ENCODE peak calls at places on chromosomes 13 and 19, in eight cellular contexts. L is WERI-Rb-1, E is fibroblast of lung, T is GM23338, X is upper lobe of left lung, O is brain microvascular endothelial cell, R is Caco-2, H is tibial artery. K is an unnamed sample. For H3K27me3, the result is how much of the 10 kb centered on the place peaks cover.

GRCh38 chr19:17553256-17553655 is 2.2 kb upstream of the COLGALT1 start:
- DNase-seq in L (no peak), E (peak), T (peak), X (no peak), O (peak), R (no peak), H (peak), K (peak)

GRCh38 chr13:87884874-87885273 is 213.7 kb downstream of the SLITRK5 start:
- DNase-seq in L (no peak), E (peak), T (peak), X (no peak), O (no peak), R (no peak), H (no peak), K (no peak)

GRCh38 chr19:54477650-54478049 is 4.6 kb upstream of the CDC42EP5 start:
- DNase-seq in L (no peak), E (no peak), T (no peak), X (no peak), O (no peak), R (no peak), H (no peak), K (no peak)

GRCh38 chr19:4984448-4984990 is 15.6 kb downstream of the KDM4B start:
- DNase-seq in L (no peak), E (no peak), T (no peak), X (no peak), O (no peak), R (no peak), H (no peak), K (no peak)

GRCh38 chr19:49355890-49356289 is 6.3 kb downstream of the TEAD2 start:
- DNase-seq in L (no peak), E (no peak), T (no peak), X (peak), O (no peak), R (no peak), H (no peak), K (no peak)

GRCh38 chr13:103395140-103395539 is 328.9 kb upstream of the SLC10A2 start:
- DNase-seq in L (no peak), E (no peak), T (no peak), X (no peak), O (no peak), R (no peak), H (no peak), K (no peak)

GRCh38 chr13:111874981-111875380 is 192.0 kb upstream of the SOX1 start:
- DNase-seq in L (no peak), E (no peak), T (no peak), X (no peak), O (no peak), R (no peak), H (peak), K (no peak)

GRCh38 chr19:14400913-14401312 is 18.2 kb downstream of the DDX39A start:
- DNase-seq in L (no peak), E (peak), T (no peak), X (no peak), O (peak), R (no peak), H (no peak), K (no peak)

GRCh38 chr19:55197531-55197930 is 11.8 kb downstream of the PTPRH start:
- DNase-seq in L (no peak), E (no peak), T (peak), X (no peak), O (no peak), R (no peak), H (no peak), K (no peak)

GRCh38 chr13:66508153-66508909 is 721.8 kb downstream of the PCDH9 start:
- DNase-seq in L (no peak), E (peak), T (no peak), X (no peak), O (no peak), R (no peak), H (no peak), K (no peak)

GRCh38 chr19:18279516-18280246 is 1.7 kb downstream of the JUND start:
- DNase-seq in L (peak), E (peak), T (peak), X (peak), O (peak), R (peak), H (peak), K (peak)

GRCh38 chr13:105105471-105105870 is 1430.0 kb downstream of the EFNB2 start:
- DNase-seq in L (no peak), E (no peak), T (peak), X (no peak), O (no peak), R (no peak), H (no peak), K (no peak)

GRCh38 chr13:68588623-68589022 is 1358.5 kb upstream of the PCDH9 start:
- DNase-seq in L (no peak), E (no peak), T (no peak), X (no peak), O (no peak), R (no peak), H (no peak), K (no peak)

GRCh38 chr13:70370924-70371323 is 262.7 kb upstream of the KLHL1 start:
- DNase-seq in L (no peak), E (no peak), T (peak), X (no peak), O (no peak), R (no peak), H (no peak), K (no peak)

GRCh38 chr13:98199480-98199879 is 22.4 kb upstream of the RNF113B start:
- DNase-seq in L (no peak), E (no peak), T (peak), X (no peak), O (no peak), R (no peak), H (no peak), K (no peak)

GRCh38 chr13:80339841-80340642 is 884 bp downstream of the SPRY2 start:
- DNase-seq in L (peak), E (peak), T (peak), X (peak), O (peak), R (peak), H (peak), K (no peak)

GRCh38 chr19:47430041-47430802 is 10.9 kb upstream of the MEIS3 start:
- DNase-seq in L (no peak), E (peak), T (peak), X (peak), O (no peak), R (no peak), H (no peak), K (no peak)

GRCh38 chr13:46211521-46212351 is at the start of gene LRRC63:
- DNase-seq in L (peak), E (peak), T (peak), X (peak), O (peak), R (peak), H (peak), K (no peak)

GRCh38 chr19:29255912-29256311 is 43.0 kb upstream of the UQCRFS1 start:
- DNase-seq in L (no peak), E (no peak), T (no peak), X (no peak), O (no peak), R (no peak), H (no peak), K (no peak)

GRCh38 chr19:18202759-18203407 is 959 bp downstream of the RAB3A start:
- DNase-seq in L (peak), E (no peak), T (peak), X (peak), O (no peak), R (peak), H (no peak), K (no peak)

GRCh38 chr19:45103200-45103624 is 10.2 kb downstream of the PPP1R37 start:
- DNase-seq in L (no peak), E (no peak), T (no peak), X (no peak), O (no peak), R (no peak), H (no peak), K (no peak)

GRCh38 chr19:30357580-30357954 is 14.6 kb upstream of the ZNF536 start:
- DNase-seq in L (no peak), E (no peak), T (no peak), X (no peak), O (no peak), R (no peak), H (no peak), K (no peak)

GRCh38 chr13:109281823-109282239 is 504.6 kb downstream of the IRS2 start:
- DNase-seq in L (no peak), E (peak), T (no peak), X (peak), O (no peak), R (no peak), H (no peak), K (no peak)

GRCh38 chr19:46355234-46355990 is 8.5 kb downstream of the PPP5C start:
- DNase-seq in L (no peak), E (no peak), T (no peak), X (no peak), O (no peak), R (peak), H (peak), K (no peak)

GRCh38 chr19:32910874-32911273 is 41.3 kb upstream of the SLC7A9 start:
- DNase-seq in L (no peak), E (no peak), T (no peak), X (no peak), O (no peak), R (no peak), H (no peak), K (no peak)

GRCh38 chr13:86684402-86684801 is 885.2 kb upstream of the SLITRK6 start:
- DNase-seq in L (no peak), E (peak), T (no peak), X (no peak), O (no peak), R (no peak), H (no peak), K (no peak)

GRCh38 chr19:35716735-35716984 is 1.1 kb upstream of the KMT2B start:
- DNase-seq in L (no peak), E (no peak), T (no peak), X (no peak), O (no peak), R (no peak), H (peak), K (no peak)

GRCh38 chr19:48401277-48401676 is 7.8 kb downstream of the GRIN2D start:
- DNase-seq in L (no peak), E (no peak), T (peak), X (no peak), O (no peak), R (no peak), H (no peak), K (no peak)

GRCh38 chr13:36057041-36057440 is 74.1 kb downstream of the DCLK1 start:
- DNase-seq in L (no peak), E (peak), T (peak), X (no peak), O (peak), R (no peak), H (no peak), K (no peak)

GRCh38 chr13:30880151-30880551 is 25.9 kb upstream of the MEDAG start:
- DNase-seq in L (no peak), E (peak), T (no peak), X (no peak), O (peak), R (no peak), H (no peak), K (no peak)

GRCh38 chr19:5801796-5802616 is 2.9 kb upstream of the NRTN start:
- DNase-seq in L (no peak), E (peak), T (peak), X (no peak), O (no peak), R (no peak), H (no peak), K (no peak)

GRCh38 chr19:14450168-14450874 is 17.2 kb downstream of the PKN1 start:
- DNase-seq in L (peak), E (no peak), T (peak), X (peak), O (peak), R (peak), H (no peak), K (no peak)

GRCh38 chr19:15404097-15404779 is 14.6 kb downstream of the AKAP8L start:
- DNase-seq in L (no peak), E (no peak), T (no peak), X (peak), O (no peak), R (no peak), H (peak), K (no peak)

GRCh38 chr13:113845723-113846638 is 17.9 kb downstream of the GAS6 start:
- DNase-seq in L (peak), E (no peak), T (no peak), X (peak), O (no peak), R (no peak), H (peak), K (no peak)

GRCh38 chr13:32783067-32783466 is 196.8 kb downstream of the PDS5B start:
- DNase-seq in L (no peak), E (peak), T (no peak), X (no peak), O (peak), R (no peak), H (no peak), K (no peak)
- H3K4me3 ChIP-seq in L (no peak), E (no peak), T (no peak), X (no peak), O (no peak), R (no peak), H (no peak), K (no peak)

GRCh38 chr19:50551034-50551712 is 17.1 kb downstream of the LRRC4B start:
- DNase-seq in L (no peak), E (no peak), T (no peak), X (no peak), O (no peak), R (no peak), H (no peak), K (no peak)
- H3K27me3 ChIP-seq in L (under half), E (under half), T (half or more), X (under half), O (under half), R (under half), H (half or more), K (under half)

DNA sequence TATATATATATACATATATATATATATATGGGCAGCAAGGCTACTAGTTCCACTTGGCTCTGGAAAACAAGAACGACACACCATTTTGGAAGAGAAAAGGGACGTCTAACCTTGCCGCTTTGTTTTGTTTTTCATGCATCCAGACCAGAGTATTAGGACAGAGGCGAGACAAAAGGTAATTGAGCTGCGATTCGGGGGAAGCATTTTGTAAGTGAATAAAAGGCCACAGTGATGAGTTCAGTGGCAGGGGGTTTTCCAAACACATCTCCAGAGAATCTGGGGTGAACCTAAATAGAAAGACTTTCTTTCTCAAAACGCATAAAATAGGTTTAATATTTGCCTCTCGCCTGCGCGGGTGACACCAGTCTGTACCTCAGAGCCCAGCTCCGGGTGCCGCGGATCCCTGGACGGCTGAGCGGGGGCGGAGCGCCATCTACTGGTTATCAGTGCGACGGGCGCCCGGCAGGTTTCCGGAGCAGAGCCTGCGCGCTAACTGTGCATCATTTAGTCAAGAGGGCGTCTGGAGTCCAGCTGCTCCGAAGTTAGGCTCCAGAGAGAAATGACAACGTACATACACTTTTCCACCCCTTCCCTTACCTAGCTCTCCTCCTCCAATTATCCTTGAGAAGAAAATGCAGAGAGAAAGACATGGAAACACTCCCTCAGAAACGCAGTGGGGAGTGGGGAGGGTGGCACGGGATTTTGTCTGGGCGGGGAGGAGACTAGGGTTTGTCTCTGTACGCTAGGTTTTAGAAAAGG is 262.3 kb downstream of the TBC1D4 start:
- DNase-seq in L (peak), E (peak), T (peak), X (peak), O (peak), R (peak), H (peak), K (no peak)
- H3K4me3 ChIP-seq in L (peak), E (peak), T (peak), X (no peak), O (peak), R (no peak), H (peak), K (peak)

GRCh38 chr19:11418518-11419506 is at the start of gene RGL3:
- DNase-seq in L (no peak), E (no peak), T (peak), X (peak), O (no peak), R (peak), H (peak), K (no peak)
- H3K27me3 ChIP-seq in L (half or more), E (under half), T (under half), X (under half), O (under half), R (under half), H (under half), K (under half)

GRCh38 chr19:1018932-1019615 is 1.8 kb downstream of the TMEM259 start:
- DNase-seq in L (no peak), E (no peak), T (no peak), X (peak), O (no peak), R (no peak), H (no peak), K (no peak)
- H3K4me3 ChIP-seq in L (no peak), E (peak), T (peak), X (peak), O (peak), R (peak), H (peak), K (peak)

GRCh38 chr19:7672522-7672921 is 3.7 kb downstream of the RETN start:
- DNase-seq in L (no peak), E (no peak), T (no peak), X (peak), O (no peak), R (no peak), H (no peak), K (no peak)
- H3K27me3 ChIP-seq in L (under half), E (under half), T (half or more), X (under half), O (under half), R (under half), H (half or more), K (under half)

DNA sequence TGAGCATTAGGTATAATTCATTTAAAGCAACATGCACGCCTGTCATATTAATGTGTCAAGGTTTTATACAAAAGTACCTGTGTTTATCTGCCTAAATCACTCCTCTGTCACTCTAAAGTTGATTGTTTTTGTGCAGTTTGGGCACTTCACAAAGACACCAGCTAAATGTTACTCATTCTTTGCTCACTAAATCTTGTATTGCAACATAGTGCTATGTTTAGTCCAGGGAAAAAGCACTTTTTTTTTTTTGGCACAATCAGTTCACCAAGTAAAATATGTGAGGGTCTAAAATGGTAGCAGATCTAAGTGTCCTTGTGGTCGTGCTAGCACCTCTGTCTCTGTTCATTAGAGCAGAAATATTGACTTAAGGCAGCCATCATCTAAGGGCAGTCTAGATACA is 2526.7 kb upstream of the PCDH20 start:
- DNase-seq in L (no peak), E (no peak), T (no peak), X (no peak), O (no peak), R (no peak), H (no peak), K (no peak)
- H3K4me3 ChIP-seq in L (no peak), E (no peak), T (no peak), X (no peak), O (no peak), R (no peak), H (no peak), K (no peak)

DNA sequence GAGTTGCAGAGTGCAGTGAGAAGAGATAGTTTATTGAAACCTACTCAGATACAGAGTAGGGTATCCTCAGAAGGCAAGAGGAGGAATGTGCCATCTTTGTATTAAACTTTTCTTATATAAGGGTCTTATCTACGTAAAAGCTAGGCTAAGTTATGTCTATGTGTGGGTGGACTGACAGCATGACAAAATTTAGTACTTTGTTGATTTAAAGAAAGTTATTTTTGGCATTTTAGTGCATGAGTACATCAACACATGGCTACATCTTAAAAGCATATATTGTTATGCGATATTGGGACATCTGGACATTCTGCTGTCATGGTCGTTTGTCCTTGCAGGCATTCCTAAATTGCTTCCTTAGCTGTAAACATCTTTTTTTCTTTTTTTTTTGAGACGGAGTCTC is 19.0 kb upstream of the ATP8A2 start:
- DNase-seq in L (no peak), E (no peak), T (no peak), X (no peak), O (no peak), R (no peak), H (no peak), K (no peak)
- H3K27me3 ChIP-seq in L (under half), E (under half), T (under half), X (under half), O (under half), R (under half), H (under half), K (under half)

DNA sequence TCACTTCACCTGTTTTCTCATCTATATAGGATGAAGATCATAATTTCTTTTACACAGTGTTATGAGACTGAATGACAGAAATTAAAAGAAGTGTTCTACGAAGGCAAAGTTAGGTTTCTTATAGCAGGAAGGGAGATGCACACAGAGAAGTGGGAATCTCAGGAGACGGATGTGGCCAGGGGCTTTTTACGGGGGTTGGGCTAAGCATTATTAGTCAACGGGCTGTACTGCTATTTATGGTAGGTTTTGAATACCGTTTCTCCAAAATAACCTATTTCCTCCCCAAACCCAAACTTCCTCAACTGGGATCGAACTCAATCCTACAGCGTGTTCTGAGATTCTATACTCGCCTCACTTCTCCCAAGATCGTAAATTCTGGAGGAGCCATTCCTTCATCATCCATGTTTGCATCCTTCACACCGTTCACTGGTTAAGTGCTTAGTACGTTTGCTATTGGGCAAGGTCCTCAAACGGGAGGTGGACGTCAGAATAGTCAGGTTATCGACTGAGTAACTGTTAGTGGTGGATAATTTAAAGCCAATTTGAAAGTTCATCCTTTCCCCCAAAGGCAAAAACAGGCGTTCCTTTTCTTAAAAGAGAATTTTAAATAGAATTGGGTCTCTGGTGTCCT is 1.2 kb upstream of the TRIM13 start:
- DNase-seq in L (no peak), E (peak), T (peak), X (no peak), O (peak), R (no peak), H (no peak), K (no peak)
- H3K4me3 ChIP-seq in L (peak), E (peak), T (peak), X (peak), O (peak), R (peak), H (peak), K (peak)